ENCODE peak calls at places on chromosomes 11 and 22, in seven cellular contexts. B is HCT116, E is endodermal cell, F is neural progenitor cell, Q is psoas muscle, H is ascending aorta, G is fibroblast of lung. J is an unnamed sample.

GRCh38 chr11:19633276-19633675 is 79.4 kb upstream of the NAV2 start:
- DNase-seq in B (no peak), E (no peak), F (no peak), Q (peak; percentile 79), H (peak; percentile 91), G (peak; percentile 50), J (no peak)

GRCh38 chr11:7851391-7851790 is 54.6 kb upstream of the OR5P2 start:
- DNase-seq in B (peak; percentile 8), E (no peak), F (no peak), Q (no peak), H (no peak), G (no peak), J (no peak)

GRCh38 chr11:77633856-77634425 is 3.7 kb downstream of the CLNS1A start:
- DNase-seq in B (no peak), E (no peak), F (no peak), Q (no peak), H (no peak), G (peak; percentile 27), J (no peak)

GRCh38 chr22:27596133-27596905 is 205.2 kb downstream of the MN1 start:
- DNase-seq in B (no peak), E (no peak), F (no peak), Q (no peak), H (no peak), G (no peak), J (no peak)

GRCh38 chr22:47628477-47629272 is 866.2 kb downstream of the TBC1D22A start:
- DNase-seq in B (no peak), E (no peak), F (no peak), Q (no peak), H (no peak), G (no peak), J (no peak)

GRCh38 chr11:76910620-76911414 is 50.1 kb downstream of the ACER3 start:
- DNase-seq in B (no peak), E (peak; percentile 60), F (no peak), Q (peak; percentile 22), H (no peak), G (peak; percentile 71), J (no peak)

GRCh38 chr11:8631395-8632110 is 37.5 kb upstream of the STK33 start:
- DNase-seq in B (no peak), E (no peak), F (no peak), Q (no peak), H (no peak), G (peak; percentile 87), J (peak; percentile 77)

GRCh38 chr11:59981106-59981770 is 17.4 kb downstream of the OOSP4A start:
- DNase-seq in B (no peak), E (no peak), F (no peak), Q (no peak), H (no peak), G (no peak), J (no peak)

GRCh38 chr11:91248199-91248807 is 976.3 kb upstream of the FAT3 start:
- DNase-seq in B (peak; percentile 4), E (peak; percentile 73), F (peak; percentile 65), Q (no peak), H (no peak), G (peak; percentile 72), J (peak; percentile 11)

GRCh38 chr11:30560345-30561106 is 25.6 kb downstream of the MPPED2 start:
- DNase-seq in B (no peak), E (no peak), F (no peak), Q (no peak), H (no peak), G (no peak), J (no peak)

GRCh38 chr11:18374956-18375355 is 19.4 kb upstream of the LDHA start:
- DNase-seq in B (no peak), E (no peak), F (no peak), Q (no peak), H (no peak), G (no peak), J (no peak)

GRCh38 chr22:17910561-17911311 is 113.6 kb downstream of the MICAL3 start:
- DNase-seq in B (no peak), E (peak; percentile 87), F (peak; percentile 71), Q (peak; percentile 86), H (peak; percentile 87), G (peak; percentile 88), J (peak; percentile 68)

GRCh38 chr11:92986585-92986984 is 17.1 kb downstream of the MTNR1B start:
- DNase-seq in B (no peak), E (no peak), F (no peak), Q (no peak), H (no peak), G (no peak), J (no peak)

GRCh38 chr22:43782448-43782847 is 29.7 kb downstream of the EFCAB6 start:
- DNase-seq in B (no peak), E (no peak), F (no peak), Q (no peak), H (no peak), G (no peak), J (no peak)

GRCh38 chr22:39080052-39080762 is 3.1 kb downstream of the APOBEC3G start:
- DNase-seq in B (no peak), E (no peak), F (no peak), Q (no peak), H (no peak), G (no peak), J (no peak)

GRCh38 chr11:85725510-85726258 is 39.7 kb upstream of the CCDC89 start:
- DNase-seq in B (peak; percentile 72), E (no peak), F (no peak), Q (no peak), H (no peak), G (peak; percentile 88), J (peak; percentile 80)

GRCh38 chr11:44399968-44400367 is 90.0 kb upstream of the ALX4 start:
- DNase-seq in B (no peak), E (no peak), F (no peak), Q (no peak), H (no peak), G (no peak), J (no peak)

GRCh38 chr11:102254047-102254446 is 63.2 kb upstream of the BIRC3 start:
- DNase-seq in B (peak; percentile 46), E (peak; percentile 63), F (peak; percentile 40), Q (no peak), H (no peak), G (no peak), J (no peak)

GRCh38 chr11:1054143-1055108 is 17.9 kb upstream of the MUC6 start:
- DNase-seq in B (no peak), E (no peak), F (no peak), Q (peak; percentile 8), H (no peak), G (no peak), J (no peak)

GRCh38 chr11:44316388-44317240 is 6.7 kb upstream of the ALX4 start:
- DNase-seq in B (no peak), E (peak; percentile 82), F (peak; percentile 73), Q (no peak), H (no peak), G (no peak), J (no peak)

GRCh38 chr11:97610000-97610399 is 1220.2 kb downstream of the JRKL start:
- DNase-seq in B (no peak), E (no peak), F (no peak), Q (no peak), H (no peak), G (peak; percentile 22), J (no peak)

GRCh38 chr11:12175694-12176241 is 65.4 kb downstream of the MICAL2 start:
- DNase-seq in B (peak; percentile 81), E (no peak), F (no peak), Q (no peak), H (peak; percentile 55), G (peak; percentile 76), J (no peak)

GRCh38 chr22:20741634-20742581 is 32.0 kb upstream of the SERPIND1 start:
- DNase-seq in B (peak; percentile 18), E (peak; percentile 73), F (peak; percentile 37), Q (no peak), H (no peak), G (peak; percentile 34), J (no peak)

GRCh38 chr11:75654314-75654713 is 14.5 kb downstream of the MAP6 start:
- DNase-seq in B (no peak), E (no peak), F (no peak), Q (no peak), H (no peak), G (no peak), J (no peak)

GRCh38 chr11:88421530-88421929 is 84.0 kb upstream of the CTSC start:
- DNase-seq in B (no peak), E (peak; percentile 61), F (peak; percentile 6), Q (no peak), H (no peak), G (no peak), J (no peak)

GRCh38 chr22:48709976-48710375 is 1117.7 kb downstream of the BRD1 start:
- DNase-seq in B (no peak), E (no peak), F (no peak), Q (no peak), H (no peak), G (no peak), J (no peak)

GRCh38 chr11:122340607-122341006 is 224.6 kb upstream of the BLID start:
- DNase-seq in B (no peak), E (no peak), F (no peak), Q (no peak), H (no peak), G (no peak), J (no peak)
- H3K4me3 ChIP-seq in B (no peak overlapping the region), E (no peak overlapping the region), F (no peak overlapping the region), Q (no peak overlapping the region), H (no peak overlapping the region), G (no peak overlapping the region), J (no peak overlapping the region)

GRCh38 chr11:2302844-2303626 is 1.2 kb downstream of the TSPAN32 start:
- DNase-seq in B (no peak), E (no peak), F (no peak), Q (no peak), H (no peak), G (no peak), J (no peak)
- H3K27ac ChIP-seq in B (no peak overlapping the region), E (no peak overlapping the region), F (no peak overlapping the region), Q (no peak overlapping the region), H (peak overlapping the region; percentile 67), G (no peak overlapping the region), J (no peak overlapping the region)

GRCh38 chr11:109423860-109424190 is 1.8 kb downstream of the C11orf87 start:
- DNase-seq in B (no peak), E (no peak), F (no peak), Q (no peak), H (no peak), G (no peak), J (no peak)

GRCh38 chr11:109424893-109425292 is 2.9 kb downstream of the C11orf87 start:
- DNase-seq in B (no peak), E (peak; percentile 94), F (peak; percentile 83), Q (no peak), H (no peak), G (no peak), J (no peak)

GRCh38 chr11:109426442-109426841 is 4.5 kb downstream of the C11orf87 start:
- DNase-seq in B (no peak), E (no peak), F (peak; percentile 23), Q (no peak), H (no peak), G (no peak), J (no peak)

GRCh38 chr11:109423114-109423859 is 1.3 kb downstream of the C11orf87 start:
- DNase-seq in B (no peak), E (peak; percentile 77), F (peak; percentile 54), Q (no peak), H (no peak), G (peak; percentile 5), J (no peak)

GRCh38 chr11:109425554-109425953 is 3.6 kb downstream of the C11orf87 start:
- DNase-seq in B (no peak), E (no peak), F (no peak), Q (no peak), H (no peak), G (no peak), J (no peak)
- TF ChIP-seq CTCF in B (no peak), E (no peak), F (no peak), Q (no peak), H (no peak), G (peak; percentile 10), J (peak; percentile 10)

GRCh38 chr11:61918251-61919112 is 1.1 kb upstream of the RAB3IL1 start:
- DNase-seq in B (no peak), E (peak; percentile 42), F (no peak), Q (peak; percentile 62), H (peak; percentile 65), G (peak; percentile 15), J (no peak)
- H3K4me3 ChIP-seq in B (peak overlapping the region; percentile 64), E (peak overlapping the region; percentile 72), F (no peak overlapping the region), Q (peak overlapping the region; percentile 69), H (peak overlapping the region; percentile 67), G (peak overlapping the region; percentile 69), J (no peak overlapping the region)

J was measured in AG04450.